ENCODE peak calls at places on chromosomes 13 and 19, in ten cellular contexts. K is nucleus accumbens; Q is mucosa of gallbladder; C is stimulated activated CD8-positive, alpha-beta memory T cell treated with anti-CD3 and anti-CD28 coated beads, Interleukin-2, amount 100 ng/mL, for 1 hour; H is cortex of kidney; E is heart right ventricle; L is HCT116; V is iris pigment epithelial cell; N is MCF 10A; R is activated gamma-delta T cell. A is an unnamed sample.
A peak's percentile ranks its signal among the peaks of the same experiment; 100 is the strongest.

GRCh38 chr19:2123682-2124387 is 27.1 kb downstream of the IZUMO4 start:
- DNase-seq in E (no peak), N (no peak), R (no peak), Q (no peak), H (no peak), C (no peak), L (no peak), V (peak; percentile 9), K (no peak), A (no peak)

GRCh38 chr19:48868196-48868886 is at the start of gene PLEKHA4:
- DNase-seq in C (no peak), E (peak; percentile 84), N (peak; percentile 67), R (no peak), Q (peak; percentile 44), L (no peak), K (no peak), H (no peak), V (peak; percentile 49), A (peak; percentile 74)

GRCh38 chr19:49335071-49335783 is at the start of gene CD37:
- DNase-seq in K (no peak), E (no peak), C (peak; percentile 38), N (no peak), L (no peak), V (no peak), R (peak; percentile 28), Q (no peak), H (no peak), A (peak; percentile 45)

GRCh38 chr13:102597029-102598015 is 536 bp downstream of the TPP2 start:
- DNase-seq in E (peak; percentile 14), Q (no peak), L (no peak), K (peak; percentile 49), H (no peak), V (peak; percentile 71), C (no peak), R (peak; percentile 24), N (peak; percentile 17), A (no peak)

GRCh38 chr13:97566907-97567306 is 132.9 kb downstream of the RAP2A start:
- DNase-seq in R (no peak), L (no peak), E (no peak), K (no peak), C (no peak), Q (no peak), H (no peak), V (no peak), N (no peak), A (no peak)

GRCh38 chr19:44808463-44809371 is at the start of gene BCAM:
- DNase-seq in K (peak; percentile 17), Q (peak; percentile 58), C (no peak), H (no peak), N (peak; percentile 66), V (peak; percentile 50), L (no peak), R (no peak), E (peak; percentile 87), A (peak; percentile 83)

GRCh38 chr19:6127716-6128335 is 7.6 kb upstream of the ACSBG2 start:
- DNase-seq in V (peak; percentile 22), H (no peak), K (no peak), L (no peak), N (no peak), Q (no peak), R (no peak), C (no peak), E (no peak), A (no peak)

GRCh38 chr19:50258918-50259372 is 55.5 kb downstream of the MYH14 start:
- DNase-seq in C (no peak), V (no peak), N (no peak), Q (no peak), E (no peak), R (no peak), L (no peak), H (no peak), K (no peak), A (peak; percentile 52)

GRCh38 chr19:18292810-18293641 is 11.6 kb upstream of the JUND start:
- DNase-seq in R (no peak), L (peak; percentile 73), V (peak; percentile 86), Q (peak; percentile 65), K (peak; percentile 65), E (peak; percentile 90), H (no peak), N (peak; percentile 82), C (no peak), A (peak; percentile 79)

GRCh38 chr19:1469936-1470863 is 8.8 kb downstream of the C19orf25 start:
- DNase-seq in L (peak; percentile 42), V (no peak), K (no peak), R (no peak), H (no peak), Q (no peak), C (peak; percentile 51), N (peak; percentile 36), E (peak; percentile 47), A (no peak)

A was measured in left lobe of liver.